ENCODE peak calls at places on chromosomes 13 and 19, in four cellular contexts. I is endothelial cell, U is pancreas, V is type B pancreatic cell. J is an unnamed sample.

GRCh38 chr19:54882758-54883157 is 8.7 kb downstream of the FCAR start:
- DNase-seq in I (no peak), U (no peak), V (no peak), J (no peak)

GRCh38 chr19:41734585-41734984 is 20.7 kb upstream of the CEACAM6 start:
- DNase-seq in I (no peak), U (no peak), V (no peak), J (no peak)

GRCh38 chr19:9917322-9917721 is 19.0 kb downstream of the OLFM2 start:
- DNase-seq in I (peak; percentile 44), U (peak; percentile 30), V (no peak), J (no peak)

GRCh38 chr13:77055158-77055557 is 28.2 kb upstream of the FBXL3 start:
- DNase-seq in I (no peak), U (no peak), V (no peak), J (no peak)

GRCh38 chr13:45885194-45885593 is 33.6 kb upstream of the SIAH3 start:
- DNase-seq in I (no peak), U (no peak), V (no peak), J (no peak)

GRCh38 chr13:43766766-43767165 is 20.0 kb downstream of the ENOX1 start:
- DNase-seq in I (no peak), U (no peak), V (no peak), J (no peak)

GRCh38 chr13:45162821-45163220 is 38.0 kb downstream of the KCTD4 start:
- DNase-seq in I (no peak), U (no peak), V (no peak), J (no peak)

GRCh38 chr13:109872864-109873263 is 86.5 kb upstream of the IRS2 start:
- DNase-seq in I (no peak), U (no peak), V (no peak), J (no peak)

DNA sequence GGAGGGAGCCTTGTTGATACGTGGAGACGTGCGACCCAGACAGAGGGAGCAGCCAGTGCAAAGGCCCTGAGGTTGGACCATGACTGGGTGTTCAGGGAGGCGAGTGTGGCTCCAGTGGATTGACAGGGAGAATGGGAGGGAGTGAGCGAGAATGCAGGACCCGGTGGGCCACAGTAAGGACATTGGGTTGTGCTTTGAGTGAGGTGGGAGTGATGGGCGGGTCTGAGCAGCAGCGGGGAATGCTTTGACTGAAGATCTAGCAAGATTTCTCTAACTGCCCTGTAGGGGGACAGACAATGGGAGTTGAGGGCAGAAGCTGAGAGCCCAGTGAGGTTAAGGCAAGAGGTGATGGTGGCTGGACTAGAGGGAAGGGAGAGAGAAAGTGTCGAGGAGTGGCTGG is 7.7 kb upstream of the NANOS2 start:
- DNase-seq in I (no peak), U (no peak), V (no peak), J (no peak)
- TF ChIP-seq CTCF in I (peak; percentile 23), U (no peak), V (peak; percentile 62), J (no peak)

GRCh38 chr19:43620061-43621001 is 902 bp upstream of the ZNF428 start:
- DNase-seq in I (no peak), U (no peak), V (no peak), J (peak; percentile 95)

GRCh38 chr19:43622070-43622469 is 2.6 kb upstream of the ZNF428 start:
- DNase-seq in I (no peak), U (no peak), V (no peak), J (no peak)

GRCh38 chr19:43618921-43619261 is 538 bp downstream of the ZNF428 start:
- DNase-seq in I (peak; percentile 35), U (no peak), V (no peak), J (peak; percentile 67)

GRCh38 chr19:43616954-43617353 is 2.5 kb downstream of the ZNF428 start:
- DNase-seq in I (no peak), U (no peak), V (no peak), J (no peak)

GRCh38 chr19:43619262-43620060 is at the start of gene ZNF428:
- DNase-seq in I (peak; percentile 84), U (peak; percentile 76), V (peak; percentile 89), J (peak; percentile 90)
- TF ChIP-seq CTCF in I (no peak), U (no peak), V (no peak), J (no peak)

DNA sequence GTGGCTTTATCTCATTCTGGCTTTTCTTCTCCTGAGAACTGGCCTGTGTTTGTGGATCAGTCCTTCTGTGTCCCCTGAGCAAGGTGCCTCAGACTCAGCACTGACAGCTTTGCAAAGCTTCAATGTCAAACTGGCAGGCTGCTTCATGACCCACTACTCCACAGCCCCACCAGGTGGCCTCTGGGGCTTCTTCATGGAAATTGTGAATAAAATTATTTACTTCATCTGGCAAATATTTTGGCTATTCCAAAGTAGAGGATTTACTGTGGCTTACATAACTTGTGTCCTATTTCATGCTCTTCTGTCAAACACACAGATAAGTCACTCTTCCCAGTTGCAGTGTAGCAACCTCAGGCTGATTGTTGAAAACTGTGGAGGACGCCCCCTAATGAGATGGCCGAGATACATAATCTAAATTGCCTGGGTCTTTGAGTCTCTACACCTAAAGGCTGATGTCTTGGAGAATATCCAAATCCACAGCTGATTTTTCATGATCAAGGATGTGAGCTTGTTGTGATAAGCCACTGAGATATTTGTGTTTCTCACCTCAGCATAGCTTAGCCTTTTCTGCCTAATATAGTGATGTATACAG is 721.9 kb upstream of the SLC10A2 start:
- DNase-seq in I (peak; percentile 10), U (no peak), V (no peak), J (peak; percentile 22)
- TF ChIP-seq CTCF in I (peak; percentile 40), U (no peak), V (peak; percentile 52), J (peak; percentile 43)

GRCh38 chr19:18831524-18832330 is at the start of gene UPF1:
- DNase-seq in I (peak; percentile 96), U (peak; percentile 94), V (peak; percentile 95), J (peak; percentile 98)
- TF ChIP-seq CTCF in I (no peak), U (no peak), V (peak; percentile 43), J (no peak)

GRCh38 chr13:51731759-51732158 is 72.2 kb downstream of the DHRS12 start:
- DNase-seq in I (no peak), U (no peak), V (no peak), J (no peak)
- TF ChIP-seq CTCF in I (no peak), U (no peak), V (peak; percentile 30), J (no peak)

DNA sequence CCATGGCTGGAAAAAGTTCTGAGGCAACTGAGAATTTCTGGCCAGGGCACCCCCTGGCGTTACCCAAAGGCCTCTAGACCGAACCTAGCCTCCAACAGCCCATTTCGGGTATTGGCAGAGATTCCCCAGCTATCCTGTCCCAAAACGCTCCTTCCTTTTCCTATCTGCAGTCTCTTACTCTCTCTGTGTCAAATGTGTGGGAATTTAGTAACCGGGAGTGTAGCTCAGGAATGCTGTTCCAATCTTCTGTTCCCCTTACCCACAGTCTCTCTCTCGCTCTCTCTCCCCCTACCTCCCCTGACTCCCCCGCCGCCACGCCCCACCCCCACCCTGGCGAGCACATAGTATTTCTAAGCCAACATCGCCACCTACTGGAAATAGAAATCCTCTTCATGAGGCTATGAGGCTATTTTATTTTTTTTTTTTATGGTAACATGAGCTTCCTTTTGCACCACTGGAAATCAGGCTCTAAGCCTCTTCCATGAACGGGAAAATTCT is 27.0 kb downstream of the OXGR1 start:
- DNase-seq in I (no peak), U (no peak), V (no peak), J (no peak)
- TF ChIP-seq CTCF in I (peak; percentile 51), U (no peak), V (no peak), J (peak; percentile 37)

DNA sequence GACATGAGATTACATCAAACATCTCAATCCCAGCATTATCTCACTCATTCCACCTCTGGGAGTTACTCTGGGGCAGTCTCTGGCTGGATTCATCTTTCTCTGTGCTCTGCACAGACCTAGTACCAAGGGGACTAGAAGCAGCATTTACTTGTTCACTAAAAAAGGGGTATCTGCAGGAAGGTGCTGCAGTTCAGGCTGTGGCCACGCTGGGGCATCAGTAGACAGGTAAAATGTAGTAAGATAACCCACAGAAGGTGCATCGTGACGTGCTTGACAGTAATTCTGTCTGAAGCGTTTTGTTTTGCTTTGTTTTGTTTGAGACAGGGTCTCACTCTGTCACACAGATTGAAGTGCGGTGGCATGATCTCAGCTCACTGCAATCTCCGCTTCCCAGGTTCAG is 29.3 kb downstream of the ZNF564 start:
- DNase-seq in I (no peak), U (no peak), V (no peak), J (no peak)
- TF ChIP-seq CTCF in I (no peak), U (no peak), V (no peak), J (no peak)

J was measured in glutamatergic neuron.